ENCODE peak calls at places on chromosomes 2 and 18, in four cellular contexts. B is brain microvascular endothelial cell, V is pancreas, X is tibial artery. F is an unnamed sample.

GRCh38 chr2:38720613-38721241 is 30.4 kb downstream of the SRSF7 start:
- DNase-seq in B (peak; percentile 92), V (peak; percentile 66), X (peak; percentile 95), F (peak; percentile 90)

GRCh38 chr2:223674998-223675609 is 72.9 kb upstream of the SCG2 start:
- DNase-seq in B (peak; percentile 56), V (peak; percentile 10), X (no peak), F (no peak)

GRCh38 chr2:96773922-96774321 is 13.2 kb downstream of the CNNM4 start:
- DNase-seq in B (no peak), V (no peak), X (no peak), F (no peak)

GRCh38 chr2:119218478-119219064 is 5.1 kb upstream of the STEAP3 start:
- DNase-seq in B (peak; percentile 53), V (peak; percentile 80), X (no peak), F (peak; percentile 57)

GRCh38 chr2:186518945-186519344 is 32.9 kb downstream of the ZC3H15 start:
- DNase-seq in B (peak; percentile 71), V (no peak), X (no peak), F (no peak)

GRCh38 chr2:43950383-43951008 is 45.3 kb downstream of the LRPPRC start:
- DNase-seq in B (peak; percentile 9), V (no peak), X (no peak), F (no peak)

GRCh38 chr18:25284861-25285574 is 66.9 kb downstream of the ZNF521 start:
- DNase-seq in B (no peak), V (no peak), X (no peak), F (no peak)

GRCh38 chr2:26401739-26402541 is at the start of gene DRC1:
- DNase-seq in B (peak; percentile 79), V (peak; percentile 37), X (no peak), F (peak; percentile 23)

GRCh38 chr2:109185338-109185737 is 56.3 kb downstream of the SH3RF3 start:
- DNase-seq in B (no peak), V (peak; percentile 27), X (peak; percentile 81), F (peak; percentile 88)

GRCh38 chr2:28152585-28153284 is 239.9 kb upstream of the FOSL2 start:
- DNase-seq in B (no peak), V (no peak), X (no peak), F (no peak)

GRCh38 chr2:25298776-25299431 is 42.8 kb downstream of the DNMT3A start:
- DNase-seq in B (no peak), V (no peak), X (no peak), F (no peak)

GRCh38 chr18:2002604-2003003 is 568.7 kb downstream of the METTL4 start:
- DNase-seq in B (no peak), V (no peak), X (no peak), F (no peak)

GRCh38 chr2:102061962-102062795 is 70.4 kb downstream of the IL1R2 start:
- DNase-seq in B (peak; percentile 64), V (no peak), X (no peak), F (peak; percentile 54)

GRCh38 chr2:43714164-43714563 is 37.9 kb upstream of the C1GALT1C1L start:
- DNase-seq in B (no peak), V (no peak), X (no peak), F (no peak)

GRCh38 chr2:50546790-50547189 is 485.1 kb downstream of the NRXN1 start:
- DNase-seq in B (no peak), V (no peak), X (no peak), F (no peak)

GRCh38 chr2:129766594-129766993 is 212.9 kb upstream of the RAB6C start:
- DNase-seq in B (no peak), V (no peak), X (no peak), F (no peak)

GRCh38 chr2:121570036-121570664 is 39.5 kb downstream of the RNU4ATAC start:
- DNase-seq in B (no peak), V (no peak), X (no peak), F (no peak)

GRCh38 chr18:61929881-61930640 is 37.3 kb upstream of the RNF152 start:
- DNase-seq in B (no peak), V (no peak), X (no peak), F (no peak)

GRCh38 chr2:234979204-234980167 is 27.7 kb downstream of the SH3BP4 start:
- DNase-seq in B (no peak), V (no peak), X (no peak), F (no peak)

GRCh38 chr2:62787381-62787780 is 81.9 kb downstream of the EHBP1 start:
- DNase-seq in B (peak; percentile 10), V (no peak), X (no peak), F (no peak)

GRCh38 chr2:132521321-132521720 is 104.7 kb downstream of the GPR39 start:
- DNase-seq in B (no peak), V (no peak), X (no peak), F (no peak)

GRCh38 chr2:68225119-68225632 is 27.2 kb downstream of the PPP3R1 start:
- DNase-seq in B (peak; percentile 16), V (no peak), X (no peak), F (peak; percentile 61)

GRCh38 chr2:61117534-61117933 is 44.5 kb upstream of the C2orf74 start:
- DNase-seq in B (no peak), V (no peak), X (no peak), F (no peak)

GRCh38 chr18:79133724-79134123 is 64.5 kb downstream of the ATP9B start:
- DNase-seq in B (no peak), V (no peak), X (no peak), F (no peak)

GRCh38 chr2:219539926-219540678 is 3.5 kb downstream of the CHPF start:
- DNase-seq in B (no peak), V (no peak), X (no peak), F (no peak)

GRCh38 chr2:69018629-69019227 is 5.7 kb downstream of the ANTXR1 start:
- DNase-seq in B (no peak), V (no peak), X (no peak), F (no peak)

DNA sequence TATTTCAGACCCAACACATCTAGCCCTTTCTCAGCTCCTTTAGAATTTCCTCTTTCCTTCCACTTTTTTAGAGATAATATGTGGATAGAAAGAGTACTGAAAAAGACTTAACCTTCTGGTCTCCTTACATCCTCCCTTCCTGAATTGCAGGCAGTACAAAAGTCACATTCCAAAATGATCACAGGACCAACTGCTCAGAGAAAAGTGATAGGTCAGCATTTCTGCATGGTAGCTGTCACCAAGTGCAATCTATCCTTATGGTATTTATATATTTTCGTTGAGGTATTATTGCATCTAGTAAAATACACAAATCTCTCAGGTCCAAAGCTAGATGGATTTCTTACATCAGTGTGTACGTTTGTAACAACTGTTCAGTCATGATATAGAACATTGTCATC is 427.5 kb downstream of the LPIN1 start:
- DNase-seq in B (no peak), V (no peak), X (no peak), F (no peak)
- TF ChIP-seq CTCF in B (no peak), V (no peak), X (no peak), F (no peak)

GRCh38 chr2:170377469-170378207 is 199.7 kb downstream of the MYO3B start:
- DNase-seq in B (no peak), V (no peak), X (no peak), F (no peak)
- TF ChIP-seq CTCF in B (no peak), V (no peak), X (peak; percentile 4), F (no peak)

DNA sequence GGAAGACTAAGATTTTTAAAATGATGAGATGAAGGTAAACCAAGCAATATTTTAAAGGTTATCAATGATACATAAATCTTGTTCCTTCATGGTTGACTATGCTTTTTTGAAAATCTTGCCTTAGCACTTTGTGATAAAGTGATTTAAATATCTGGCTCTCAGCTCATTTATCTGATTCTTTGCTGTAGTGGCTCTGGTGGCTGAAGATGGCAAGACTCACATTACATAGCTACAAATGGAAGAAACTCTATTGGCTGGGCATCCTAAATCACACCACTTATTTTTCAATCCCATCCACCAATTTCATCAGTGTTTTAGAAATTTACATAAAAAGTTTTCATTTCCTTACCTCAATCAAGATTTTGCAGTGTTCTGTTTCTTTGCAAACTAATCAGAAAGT is 16.6 kb upstream of the APCDD1 start:
- DNase-seq in B (no peak), V (no peak), X (no peak), F (no peak)
- TF ChIP-seq CTCF in B (no peak), V (no peak), X (peak; percentile 40), F (peak; percentile 33)

GRCh38 chr18:23648456-23648855 is 14.3 kb downstream of the ANKRD29 start:
- DNase-seq in B (no peak), V (no peak), X (no peak), F (no peak)
- TF ChIP-seq CTCF in B (no peak), V (no peak), X (no peak), F (no peak)

GRCh38 chr18:75880266-75880665 is 452.8 kb upstream of the SMIM21 start:
- DNase-seq in B (no peak), V (no peak), X (no peak), F (no peak)

GRCh38 chr18:75880913-75881504 is 453.5 kb upstream of the SMIM21 start:
- DNase-seq in B (no peak), V (no peak), X (no peak), F (no peak)

GRCh38 chr18:75879196-75879595 is 451.7 kb upstream of the SMIM21 start:
- DNase-seq in B (no peak), V (no peak), X (no peak), F (no peak)

GRCh38 chr18:75884728-75885127 is 457.2 kb upstream of the SMIM21 start:
- DNase-seq in B (no peak), V (no peak), X (no peak), F (no peak)
- TF ChIP-seq CTCF in B (no peak), V (no peak), X (no peak), F (no peak)

DNA sequence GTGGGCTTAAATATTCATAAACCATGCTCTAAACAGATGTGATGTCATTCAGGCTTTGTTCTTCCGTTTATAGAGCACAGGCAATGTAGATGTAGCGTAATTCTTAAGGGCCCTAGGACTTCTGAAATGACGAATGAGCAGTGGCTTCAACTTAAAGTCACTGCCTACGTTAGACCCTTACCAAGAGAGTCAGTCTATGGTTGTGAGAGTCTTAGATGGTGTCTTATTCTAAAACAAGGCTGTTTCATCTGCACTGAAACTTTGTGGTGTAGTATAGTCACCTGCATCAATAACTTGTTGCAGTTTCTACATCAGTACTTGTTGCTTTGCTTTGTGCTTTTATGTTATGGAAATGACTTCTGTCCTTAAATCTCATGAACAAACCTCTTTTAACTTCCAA is 56.0 kb downstream of the PIK3C3 start:
- DNase-seq in B (no peak), V (no peak), X (no peak), F (no peak)
- TF ChIP-seq CTCF in B (no peak), V (no peak), X (no peak), F (no peak)

DNA sequence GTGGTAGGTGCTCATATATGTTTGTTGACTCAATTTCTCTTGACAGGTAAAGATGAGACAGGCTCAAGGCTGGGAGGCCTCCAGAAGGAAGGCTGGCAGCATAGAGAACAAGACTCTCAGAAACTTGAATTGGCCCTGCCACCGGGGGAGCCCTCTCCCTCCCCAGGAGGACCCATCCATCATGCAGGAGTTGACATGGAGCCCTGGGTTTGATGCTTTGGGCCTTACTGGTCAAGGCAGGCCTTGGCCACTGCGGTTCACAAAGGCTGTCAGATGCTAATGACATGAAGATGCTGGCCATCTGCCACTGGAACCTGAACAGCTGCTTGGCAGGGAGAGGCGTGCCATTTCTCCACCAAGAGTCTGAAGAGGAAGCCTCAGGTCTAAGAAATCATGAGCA is 193.6 kb downstream of the MTCL1 start:
- DNase-seq in B (no peak), V (peak; percentile 24), X (no peak), F (no peak)
- TF ChIP-seq CTCF in B (peak; percentile 15), V (no peak), X (no peak), F (no peak)